ENCODE peak calls at places on chromosomes 3 and 15, in eight cellular contexts. B is choroid plexus epithelial cell, S is tibial artery, M is esophagus squamous epithelium, I is GM13976, T is progenitor cell of endocrine pancreas, Q is uterus, V is neural crest cell. R is an unnamed sample.

GRCh38 chr15:51796777-51797474 is 32.5 kb upstream of the TMOD3 start:
- DNase-seq in B (peak; percentile 45), S (no peak), M (no peak), I (no peak), T (no peak), Q (no peak), V (no peak), R (no peak)

GRCh38 chr15:98888839-98889479 is 118.6 kb downstream of the PGPEP1L start:
- DNase-seq in B (peak; percentile 78), S (no peak), M (no peak), I (no peak), T (no peak), Q (no peak), V (no peak), R (no peak)

GRCh38 chr3:72437666-72438065 is 410.6 kb downstream of the SHQ1 start:
- DNase-seq in B (no peak), S (no peak), M (no peak), I (no peak), T (no peak), Q (no peak), V (no peak), R (no peak)

GRCh38 chr3:73622135-73622534 is 2.6 kb downstream of the PDZRN3 start:
- DNase-seq in B (peak; percentile 29), S (peak; percentile 81), M (no peak), I (no peak), T (peak; percentile 57), Q (peak; percentile 45), V (peak; percentile 24), R (no peak)

GRCh38 chr3:9777695-9778023 is 7.9 kb upstream of the CAMK1 start:
- DNase-seq in B (no peak), S (no peak), M (no peak), I (no peak), T (no peak), Q (no peak), V (no peak), R (no peak)

GRCh38 chr3:116057403-116058006 is 387.8 kb downstream of the LSAMP start:
- DNase-seq in B (peak; percentile 33), S (no peak), M (no peak), I (no peak), T (no peak), Q (no peak), V (no peak), R (no peak)

GRCh38 chr3:193744048-193744821 is 151.2 kb downstream of the OPA1 start:
- DNase-seq in B (peak; percentile 29), S (no peak), M (no peak), I (no peak), T (no peak), Q (no peak), V (no peak), R (no peak)

GRCh38 chr3:126961191-126961790 is 21.6 kb upstream of the PLXNA1 start:
- DNase-seq in B (peak; percentile 44), S (peak; percentile 86), M (no peak), I (peak; percentile 54), T (no peak), Q (no peak), V (no peak), R (peak; percentile 91)

GRCh38 chr3:151556591-151556990 is 95.7 kb upstream of the IGSF10 start:
- DNase-seq in B (no peak), S (no peak), M (no peak), I (no peak), T (no peak), Q (no peak), V (no peak), R (no peak)

GRCh38 chr3:38247366-38248035 is 18.1 kb upstream of the SLC22A13 start:
- DNase-seq in B (peak; percentile 85), S (no peak), M (no peak), I (no peak), T (no peak), Q (no peak), V (no peak), R (no peak)

GRCh38 chr3:164940737-164941136 is 137.6 kb downstream of the SI start:
- DNase-seq in B (peak; percentile 0), S (no peak), M (no peak), I (no peak), T (no peak), Q (no peak), V (no peak), R (no peak)

GRCh38 chr3:126161309-126161708 is 19.1 kb downstream of the ALDH1L1 start:
- DNase-seq in B (no peak), S (no peak), M (no peak), I (no peak), T (no peak), Q (no peak), V (no peak), R (no peak)

GRCh38 chr15:100947760-100948429 is 28.7 kb downstream of the LRRK1 start:
- DNase-seq in B (peak; percentile 20), S (no peak), M (no peak), I (no peak), T (no peak), Q (no peak), V (no peak), R (no peak)

GRCh38 chr3:195198424-195199346 is 72.3 kb downstream of the XXYLT1 start:
- DNase-seq in B (no peak), S (peak; percentile 32), M (no peak), I (no peak), T (no peak), Q (peak; percentile 8), V (no peak), R (no peak)

GRCh38 chr3:195196266-195196665 is 74.7 kb downstream of the XXYLT1 start:
- DNase-seq in B (peak; percentile 78), S (peak; percentile 61), M (no peak), I (no peak), T (no peak), Q (peak; percentile 26), V (no peak), R (no peak)

GRCh38 chr3:195197764-195198423 is 73.1 kb downstream of the XXYLT1 start:
- DNase-seq in B (peak; percentile 65), S (peak; percentile 29), M (no peak), I (no peak), T (no peak), Q (peak; percentile 12), V (no peak), R (no peak)

GRCh38 chr3:195194559-195195161 is 76.3 kb downstream of the XXYLT1 start:
- DNase-seq in B (no peak), S (no peak), M (no peak), I (no peak), T (no peak), Q (no peak), V (no peak), R (no peak)

DNA sequence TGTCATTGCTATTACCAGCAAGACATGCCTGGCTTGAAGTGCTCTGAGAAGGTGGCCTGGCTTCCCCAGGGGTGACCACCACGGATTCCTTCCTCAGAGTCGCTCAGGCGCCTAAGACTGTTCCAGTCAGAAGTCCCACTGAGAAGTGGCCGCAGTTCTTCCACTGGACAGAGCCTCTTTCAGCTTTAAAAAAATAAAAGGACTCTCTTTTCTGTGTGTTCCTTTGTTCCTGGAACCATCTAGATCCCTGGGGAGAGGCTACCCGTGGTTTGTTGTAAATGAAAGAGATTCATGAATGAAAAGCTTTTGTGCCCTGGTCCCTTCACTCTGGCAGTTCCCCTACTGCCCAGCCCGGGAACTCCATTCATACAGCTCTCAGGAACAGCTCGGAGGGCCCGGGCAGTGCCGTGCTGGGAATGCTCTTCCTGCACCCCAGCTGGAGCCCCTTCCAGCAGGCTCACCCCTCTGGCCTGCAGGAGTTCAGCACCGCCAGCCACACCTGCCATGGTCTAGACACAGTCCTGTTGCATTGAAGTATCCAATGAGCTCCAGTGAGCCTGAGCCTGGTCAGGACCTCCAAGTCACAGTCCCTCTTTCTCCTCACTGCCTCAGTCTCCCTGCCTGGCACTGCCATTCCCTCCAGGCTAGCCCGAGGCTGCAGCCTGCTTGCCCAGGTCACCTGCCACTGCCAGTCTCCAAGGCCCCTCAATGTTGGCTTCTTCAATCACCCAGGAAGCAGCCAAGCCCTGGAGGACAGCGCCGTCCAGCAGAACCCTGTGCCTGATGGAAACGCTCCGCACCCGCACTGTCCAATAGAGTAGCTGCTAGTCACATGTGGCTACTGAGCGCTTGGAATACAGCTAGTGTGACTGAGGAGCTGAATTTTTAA is 75.4 kb downstream of the XXYLT1 start:
- DNase-seq in B (peak; percentile 55), S (peak; percentile 35), M (no peak), I (no peak), T (no peak), Q (peak; percentile 16), V (peak; percentile 54), R (no peak)
- TF ChIP-seq CTCF in B (peak; percentile 38), S (no peak), M (no peak), I (no peak), T (no peak), Q (no peak), V (no peak), R (no peak)

DNA sequence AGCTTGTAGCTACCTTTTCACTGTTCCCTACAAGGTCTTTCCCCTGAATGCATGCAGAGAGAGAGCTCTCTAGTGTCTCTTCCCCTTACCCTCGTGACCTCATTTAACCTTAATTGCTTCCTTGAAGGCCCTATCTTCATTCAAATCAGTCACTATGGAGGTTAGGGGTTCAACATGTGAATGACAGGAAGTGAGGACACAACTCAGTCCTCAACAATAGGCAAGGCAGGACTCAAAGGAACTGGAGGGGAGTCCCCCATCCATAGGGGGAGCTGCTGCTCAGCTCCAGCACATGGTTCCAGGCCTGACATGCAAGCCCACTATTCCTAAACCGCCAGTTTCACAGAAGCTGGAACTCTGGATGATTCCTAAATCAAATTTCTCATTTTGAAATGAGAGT is 33.8 kb upstream of the GYG1 start:
- DNase-seq in B (peak; percentile 43), S (no peak), M (no peak), I (no peak), T (no peak), Q (no peak), V (no peak), R (no peak)
- TF ChIP-seq CTCF in B (peak; percentile 53), S (no peak), M (no peak), I (no peak), T (peak; percentile 33), Q (no peak), V (no peak), R (no peak)

GRCh38 chr3:82001276-82001953 is 240.0 kb upstream of the GBE1 start:
- DNase-seq in B (peak; percentile 26), S (no peak), M (no peak), I (no peak), T (no peak), Q (no peak), V (no peak), R (no peak)
- TF ChIP-seq CTCF in B (no peak), S (no peak), M (no peak), I (no peak), T (no peak), Q (no peak), V (no peak), R (no peak)

GRCh38 chr3:118636841-118637240 is 397.8 kb downstream of the IGSF11 start:
- DNase-seq in B (no peak), S (no peak), M (no peak), I (no peak), T (no peak), Q (no peak), V (no peak), R (peak; percentile 23)
- TF ChIP-seq CTCF in B (no peak), S (no peak), M (no peak), I (no peak), T (peak; percentile 39), Q (no peak), V (peak; percentile 33), R (no peak)